ENCODE peak calls at places on chromosomes 6 and 20, in seven cellular contexts. Y is astrocyte of the spinal cord, P is pancreas, B is cardiac muscle cell, Q is breast epithelium, D is HL-60, N is AG09309. S is an unnamed sample.

GRCh38 chr6:11538049-11538798 is 675 bp downstream of the TMEM170B start:
- DNase-seq in Y (peak), P (peak), B (peak), Q (peak), D (peak), N (no peak), S (no peak)

GRCh38 chr6:28742668-28743270 is 181.0 kb downstream of the TRIM27 start:
- DNase-seq in Y (peak), P (no peak), B (peak), Q (no peak), D (no peak), N (no peak), S (no peak)

GRCh38 chr6:133099573-133099972 is 141.6 kb upstream of the EYA4 start:
- DNase-seq in Y (peak), P (no peak), B (peak), Q (no peak), D (no peak), N (peak), S (no peak)

GRCh38 chr6:14804444-14805210 is 441.2 kb upstream of the JARID2 start:
- DNase-seq in Y (peak), P (peak), B (peak), Q (peak), D (no peak), N (no peak), S (no peak)

GRCh38 chr6:13873288-13874190 is 51.2 kb upstream of the RNF182 start:
- DNase-seq in Y (no peak), P (peak), B (peak), Q (peak), D (peak), N (no peak), S (peak)

GRCh38 chr6:100897671-100898070 is 16.5 kb upstream of the ASCC3 start:
- DNase-seq in Y (no peak), P (no peak), B (no peak), Q (no peak), D (no peak), N (no peak), S (no peak)

GRCh38 chr6:161832622-161833021 is 558.8 kb upstream of the AGPAT4 start:
- DNase-seq in Y (no peak), P (no peak), B (no peak), Q (no peak), D (no peak), N (no peak), S (no peak)

GRCh38 chr6:116511424-116512131 is at the start of gene CALHM5:
- DNase-seq in Y (peak), P (no peak), B (peak), Q (no peak), D (no peak), N (peak), S (no peak)

GRCh38 chr6:166707045-166707444 is 80.0 kb upstream of the RPS6KA2 start:
- DNase-seq in Y (peak), P (peak), B (peak), Q (no peak), D (peak), N (no peak), S (no peak)

GRCh38 chr20:3235661-3236324 is 3.2 kb downstream of the SLC4A11 start:
- DNase-seq in Y (no peak), P (no peak), B (no peak), Q (no peak), D (no peak), N (no peak), S (no peak)

GRCh38 chr6:6885521-6886088 is 222.2 kb upstream of the RREB1 start:
- DNase-seq in Y (no peak), P (no peak), B (peak), Q (no peak), D (peak), N (no peak), S (no peak)

GRCh38 chr6:48894469-48894868 is 568.6 kb downstream of the MMUT start:
- DNase-seq in Y (no peak), P (no peak), B (no peak), Q (no peak), D (no peak), N (no peak), S (no peak)

GRCh38 chr6:149545258-149545753 is 537 bp downstream of the PPIL4 start:
- DNase-seq in Y (peak), P (peak), B (peak), Q (no peak), D (peak), N (peak), S (no peak)

GRCh38 chr20:8218861-8219260 is 86.8 kb downstream of the PLCB1 start:
- DNase-seq in Y (peak), P (no peak), B (no peak), Q (no peak), D (no peak), N (no peak), S (no peak)

GRCh38 chr6:126804255-126805064 is 314.0 kb upstream of the RSPO3 start:
- DNase-seq in Y (peak), P (no peak), B (peak), Q (no peak), D (peak), N (no peak), S (no peak)

GRCh38 chr20:2558581-2559301 is 22.4 kb downstream of the TMC2 start:
- DNase-seq in Y (no peak), P (no peak), B (peak), Q (no peak), D (no peak), N (no peak), S (no peak)

GRCh38 chr20:34715384-34715783 is 11.2 kb downstream of the TP53INP2 start:
- DNase-seq in Y (no peak), P (no peak), B (no peak), Q (no peak), D (no peak), N (no peak), S (no peak)

GRCh38 chr6:139473239-139473701 is 98.8 kb upstream of the CITED2 start:
- DNase-seq in Y (peak), P (peak), B (no peak), Q (no peak), D (no peak), N (peak), S (no peak)

GRCh38 chr6:88165877-88166492 is at the start of gene CNR1:
- DNase-seq in Y (no peak), P (peak), B (peak), Q (no peak), D (peak), N (no peak), S (no peak)
- TF ChIP-seq CTCF in Y (no peak), P (no peak), B (no peak), Q (no peak), D (no peak), N (no peak), S (no peak)

DNA sequence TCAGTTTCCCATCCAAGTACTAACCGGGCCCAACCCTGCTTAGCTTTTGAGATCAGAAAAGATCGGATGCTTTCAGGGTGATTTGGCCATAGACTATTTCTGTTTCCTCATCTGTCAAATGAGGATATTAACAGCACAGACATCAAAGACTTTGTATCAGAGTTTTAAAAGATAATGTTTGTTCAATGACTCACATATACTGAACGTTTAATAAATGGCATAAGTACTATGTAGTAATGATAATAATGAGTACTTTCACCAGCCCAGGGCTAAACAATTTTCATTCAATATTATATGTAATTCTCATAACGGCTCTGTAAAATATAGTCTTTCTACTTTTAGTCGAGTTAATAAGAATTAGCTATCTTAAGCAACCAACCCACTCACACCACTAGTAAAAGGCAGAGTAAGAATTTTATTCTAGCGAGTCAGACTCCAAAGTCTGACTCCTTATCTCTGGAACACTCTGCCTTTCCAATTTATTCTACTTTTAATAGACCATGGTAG is 216.5 kb downstream of the ARHGAP18 start:
- DNase-seq in Y (peak), P (no peak), B (no peak), Q (no peak), D (no peak), N (no peak), S (no peak)
- TF ChIP-seq CTCF in Y (no peak), P (no peak), B (no peak), Q (no peak), D (no peak), N (no peak), S (no peak)

DNA sequence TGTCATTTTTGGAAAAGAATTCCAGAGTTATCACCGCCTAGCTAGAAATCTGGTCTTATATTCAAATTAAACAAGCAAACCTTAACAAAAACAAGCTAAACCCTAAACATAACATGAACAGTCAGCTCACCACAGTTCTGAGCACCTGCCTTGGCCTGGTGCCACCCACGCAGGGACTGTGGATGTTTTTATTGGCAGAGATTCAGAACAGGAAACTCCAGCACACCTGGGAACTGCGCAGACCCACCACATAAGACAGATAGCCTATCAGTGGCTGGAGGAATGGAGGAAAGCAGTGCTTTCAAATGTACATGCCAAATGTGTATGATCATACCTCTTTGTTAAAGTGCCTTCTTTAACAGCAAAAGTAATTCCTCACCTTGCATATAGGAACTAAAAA is 8.9 kb downstream of the SLC16A10 start:
- DNase-seq in Y (no peak), P (peak), B (no peak), Q (no peak), D (no peak), N (no peak), S (no peak)
- TF ChIP-seq CTCF in Y (no peak), P (no peak), B (no peak), Q (no peak), D (no peak), N (no peak), S (no peak)

GRCh38 chr6:53792973-53793317 is 1.9 kb upstream of the LRRC1 start:
- DNase-seq in Y (no peak), P (no peak), B (no peak), Q (no peak), D (no peak), N (no peak), S (no peak)

GRCh38 chr6:53795254-53795701 is 473 bp downstream of the LRRC1 start:
- DNase-seq in Y (no peak), P (no peak), B (no peak), Q (no peak), D (peak), N (no peak), S (no peak)

GRCh38 chr6:53793318-53793975 is 1.4 kb upstream of the LRRC1 start:
- DNase-seq in Y (peak), P (peak), B (peak), Q (peak), D (peak), N (no peak), S (no peak)

GRCh38 chr6:53794720-53795253 is at the start of gene LRRC1:
- DNase-seq in Y (peak), P (peak), B (peak), Q (peak), D (peak), N (no peak), S (peak)

DNA sequence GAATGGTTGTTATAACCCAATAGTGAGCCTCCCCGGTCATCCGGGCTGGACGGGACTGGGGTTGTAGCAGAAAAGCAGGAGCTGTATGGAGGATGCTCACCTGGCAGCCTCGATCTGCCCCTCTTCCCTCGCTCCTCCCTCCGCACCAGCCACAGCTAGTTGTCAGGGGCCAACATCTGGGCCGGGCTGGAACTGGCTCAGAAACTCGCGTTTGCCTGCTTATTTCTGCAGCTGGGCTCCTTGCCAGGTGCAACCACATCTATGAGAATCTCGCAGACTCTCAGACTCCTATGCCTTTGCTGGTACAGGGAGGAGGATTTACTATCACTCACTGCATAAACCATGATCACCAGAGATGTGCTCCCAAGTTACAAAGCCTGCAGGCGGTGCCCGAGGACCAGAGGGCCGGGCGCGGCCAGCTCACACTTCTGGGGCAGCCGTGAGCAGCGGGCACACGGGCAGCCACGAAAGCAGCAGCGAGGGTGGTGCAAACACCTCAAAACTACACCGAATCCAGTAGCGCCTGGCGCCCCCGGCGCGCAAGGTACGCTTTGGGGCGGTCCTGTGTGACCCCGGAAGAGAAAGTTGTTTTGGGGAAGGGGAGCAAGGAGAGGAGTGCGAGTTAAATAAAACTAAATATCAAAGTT is 609 bp upstream of the LRRC1 start:
- DNase-seq in Y (peak), P (peak), B (peak), Q (peak), D (peak), N (peak), S (no peak)
- TF ChIP-seq CTCF in Y (peak), P (no peak), B (peak), Q (no peak), D (no peak), N (peak), S (peak)

GRCh38 chr6:78810146-78810545 is 57.2 kb upstream of the IRAK1BP1 start:
- DNase-seq in Y (peak), P (no peak), B (peak), Q (no peak), D (no peak), N (peak), S (peak)
- TF ChIP-seq CTCF in Y (peak), P (no peak), B (peak), Q (no peak), D (no peak), N (peak), S (peak)

DNA sequence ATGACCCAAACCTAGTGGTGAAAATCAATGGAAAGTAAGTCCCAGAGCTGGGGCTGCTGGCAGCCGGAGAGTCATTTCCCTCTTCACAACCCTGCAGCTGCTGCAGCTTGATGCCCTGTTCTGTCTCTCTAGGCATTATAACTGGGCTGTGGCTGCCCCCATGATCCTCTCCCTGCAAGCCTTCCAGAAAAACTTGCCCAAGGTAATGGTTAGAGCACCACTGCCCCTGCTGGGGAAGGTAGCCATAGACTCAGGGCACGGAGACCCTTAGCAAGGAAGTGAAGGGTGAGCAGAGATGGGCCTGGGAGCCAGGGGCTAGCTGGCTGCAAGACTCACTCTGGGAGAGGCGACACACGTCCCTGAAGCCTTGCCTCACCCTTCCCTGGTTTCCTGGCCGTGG is 12.0 kb downstream of the LPIN3 start:
- DNase-seq in Y (no peak), P (no peak), B (no peak), Q (no peak), D (no peak), N (no peak), S (no peak)
- TF ChIP-seq CTCF in Y (no peak), P (no peak), B (no peak), Q (no peak), D (no peak), N (peak), S (no peak)

DNA sequence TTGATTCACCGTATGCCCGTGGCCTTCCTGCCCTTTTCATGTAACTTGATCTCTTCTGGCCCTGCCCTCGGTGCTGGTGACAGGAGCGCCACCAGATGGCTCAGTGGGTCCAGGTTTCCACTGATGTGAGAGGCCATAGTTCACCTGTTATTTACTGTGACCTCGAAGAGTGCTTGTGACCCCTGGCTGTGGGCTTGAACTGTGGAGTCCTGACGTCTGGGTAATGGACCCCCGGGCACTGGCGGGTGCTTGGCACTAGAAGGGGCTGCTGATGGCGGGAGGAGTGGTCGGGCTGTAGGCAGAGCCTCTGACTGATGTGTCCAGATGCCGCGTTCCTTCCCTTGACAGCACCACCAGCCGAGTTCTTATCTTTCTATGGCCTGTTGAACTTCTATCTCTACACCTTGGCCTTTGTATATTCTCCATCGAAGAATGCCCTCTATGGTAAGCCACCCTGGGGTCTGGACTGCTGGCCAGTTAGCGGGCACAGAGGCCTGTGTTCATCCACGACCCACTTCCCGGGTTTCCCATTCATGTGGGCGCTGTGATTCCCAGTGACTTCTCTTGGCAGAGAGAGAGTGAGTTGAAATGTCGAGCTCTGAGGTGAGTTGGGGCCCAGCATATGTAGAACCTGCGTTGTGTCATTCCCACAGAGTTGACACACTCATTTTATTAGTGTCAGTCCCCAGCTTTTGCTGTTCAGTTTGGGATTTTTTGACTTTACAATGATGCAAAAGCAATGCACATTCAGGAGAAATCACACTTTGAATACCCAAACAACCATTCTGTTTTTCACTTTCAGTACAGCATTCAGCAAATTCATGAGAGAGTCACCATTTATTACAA is 14.9 kb downstream of the DYNLT1 start:
- DNase-seq in Y (no peak), P (no peak), B (no peak), Q (no peak), D (no peak), N (no peak), S (no peak)
- TF ChIP-seq CTCF in Y (no peak), P (no peak), B (no peak), Q (no peak), D (no peak), N (no peak), S (no peak)

S was measured in D721Med.